ENCODE peak calls at places on chromosome 13, in four cellular contexts. N is mesendoderm, F is uterus, I is transverse colon. Q is an unnamed sample.
A peak's percentile ranks its signal among the peaks of the same experiment; 100 is the strongest.

GRCh38 chr13:29594710-29595379 is 643 bp downstream of the SLC7A1 start:
- DNase-seq in N (peak; percentile 33), F (peak; percentile 70), I (peak; percentile 65), Q (peak; percentile 74)

GRCh38 chr13:34347784-34348573 is 530.0 kb downstream of the RFC3 start:
- DNase-seq in N (no peak), F (no peak), I (peak; percentile 21), Q (no peak)

GRCh38 chr13:61410669-61411297 is 4.9 kb downstream of the PCDH20 start:
- DNase-seq in N (peak; percentile 16), F (no peak), I (no peak), Q (no peak)

GRCh38 chr13:97490702-97491307 is 56.8 kb downstream of the RAP2A start:
- DNase-seq in N (no peak), F (no peak), I (no peak), Q (no peak)

GRCh38 chr13:42307461-42307860 is 35.5 kb downstream of the AKAP11 start:
- DNase-seq in N (no peak), F (no peak), I (no peak), Q (no peak)

GRCh38 chr13:48263196-48263595 is 30.2 kb downstream of the ITM2B start:
- DNase-seq in N (peak; percentile 46), F (no peak), I (no peak), Q (no peak)

GRCh38 chr13:105991622-105992254 is 543.7 kb downstream of the EFNB2 start:
- DNase-seq in N (peak; percentile 15), F (no peak), I (no peak), Q (peak; percentile 71)

GRCh38 chr13:27770809-27771208 is 21.5 kb upstream of the GSX1 start:
- DNase-seq in N (peak; percentile 57), F (no peak), I (peak; percentile 36), Q (no peak)

GRCh38 chr13:23995283-23996073 is 98.2 kb upstream of the C1QTNF9B start:
- DNase-seq in N (no peak), F (no peak), I (no peak), Q (no peak)

GRCh38 chr13:41693434-41693833 is 236.1 kb downstream of the RGCC start:
- DNase-seq in N (no peak), F (no peak), I (no peak), Q (no peak)

GRCh38 chr13:22285867-22286632 is 615.2 kb downstream of the FGF9 start:
- DNase-seq in N (no peak), F (no peak), I (no peak), Q (no peak)

GRCh38 chr13:23741879-23742510 is 147.2 kb downstream of the MIPEP start:
- DNase-seq in N (peak; percentile 65), F (no peak), I (no peak), Q (peak; percentile 26)

DNA sequence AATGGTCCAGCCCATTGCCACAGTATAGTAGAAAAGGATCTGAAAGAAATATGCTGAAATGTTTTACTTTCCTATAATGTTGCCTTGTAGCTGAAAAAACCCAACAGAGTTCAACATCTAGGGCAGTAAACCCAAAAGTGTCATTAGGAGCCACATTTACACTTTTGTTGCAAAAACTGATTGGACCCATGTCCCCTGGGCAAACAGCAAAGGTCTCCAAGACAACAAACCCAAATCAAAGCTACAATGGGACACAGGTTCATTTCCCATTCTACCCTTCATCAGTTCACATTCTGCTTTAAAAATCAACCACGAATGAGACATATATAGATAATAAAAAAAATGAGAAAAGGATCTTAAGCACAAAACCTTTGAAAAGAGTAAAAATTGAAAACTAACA is 744.8 kb downstream of the PCDH17 start:
- DNase-seq in N (no peak), F (no peak), I (no peak), Q (no peak)
- H3K27me3 ChIP-seq in N (no peaks in the 10 kb centered on the region), F (no peaks in the 10 kb centered on the region), I (no peaks in the 10 kb centered on the region), Q (no peaks in the 10 kb centered on the region)

GRCh38 chr13:112071902-112072530 is 5.1 kb downstream of the SOX1 start:
- DNase-seq in N (no peak), F (no peak), I (no peak), Q (no peak)
- H3K4me3 ChIP-seq in N (no peak overlapping the region), F (no peak overlapping the region), I (no peak overlapping the region), Q (peak overlapping the region; percentile 40)

GRCh38 chr13:114062754-114063153 is 69.7 kb downstream of the RASA3 start:
- DNase-seq in N (no peak), F (no peak), I (no peak), Q (no peak)
- H3K36me3 ChIP-seq in N (no peaks in the 10 kb centered on the region), F (no peaks in the 10 kb centered on the region), I (no peaks in the 10 kb centered on the region), Q (peaks cover 8% of the 10 kb centered on the region)

GRCh38 chr13:73190477-73190876 is 131.7 kb downstream of the KLF5 start:
- DNase-seq in N (no peak), F (peak; percentile 15), I (no peak), Q (peak; percentile 55)

GRCh38 chr13:73195091-73195490 is 136.3 kb downstream of the KLF5 start:
- DNase-seq in N (no peak), F (no peak), I (no peak), Q (no peak)

GRCh38 chr13:73194310-73194709 is 135.5 kb downstream of the KLF5 start:
- DNase-seq in N (no peak), F (no peak), I (peak; percentile 46), Q (no peak)

GRCh38 chr13:73189766-73190165 is 131.0 kb downstream of the KLF5 start:
- DNase-seq in N (peak; percentile 79), F (no peak), I (no peak), Q (no peak)

GRCh38 chr13:73193541-73193940 is 134.7 kb downstream of the KLF5 start:
- DNase-seq in N (no peak), F (no peak), I (no peak), Q (no peak)
- H3K27me3 ChIP-seq in N (no peaks in the 10 kb centered on the region), F (no peaks in the 10 kb centered on the region), I (no peaks in the 10 kb centered on the region), Q (no peaks in the 10 kb centered on the region)

DNA sequence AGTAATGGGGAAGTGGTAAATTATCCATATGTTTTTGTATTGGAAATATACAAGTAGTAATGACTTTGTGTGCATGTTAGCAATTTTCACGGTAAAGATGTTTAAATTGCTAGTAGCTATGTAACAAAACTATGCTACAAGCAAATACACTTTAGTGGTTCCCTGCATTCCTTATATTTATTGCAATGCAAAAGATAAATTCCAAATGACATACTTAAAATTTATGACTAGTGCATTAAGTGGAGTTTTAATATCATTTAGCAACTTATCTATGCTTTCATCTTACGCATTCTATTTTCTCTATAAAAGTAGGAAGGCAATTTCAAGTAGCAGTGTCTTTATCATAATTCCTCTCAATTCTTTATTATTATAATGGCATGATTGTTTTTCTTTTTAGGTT is 482.8 kb downstream of the SLITRK5 start:
- DNase-seq in N (no peak), F (no peak), I (no peak), Q (no peak)
- H3K4me3 ChIP-seq in N (no peak overlapping the region), F (no peak overlapping the region), I (no peak overlapping the region), Q (no peak overlapping the region)

GRCh38 chr13:26208292-26208691 is 13.8 kb downstream of the RNF6 start:
- DNase-seq in N (no peak), F (no peak), I (no peak), Q (no peak)
- H3K36me3 ChIP-seq in N (peaks cover 2% of the 10 kb centered on the region), F (no peaks in the 10 kb centered on the region), I (peaks cover 5% of the 10 kb centered on the region), Q (peaks cover 40% of the 10 kb centered on the region)